ENCODE peak calls at places on chromosomes 6 and 20, in seven cellular contexts. U, L, D, B, V, R and N are unnamed samples.

GRCh38 chr6:165704001-165704748 is 41.1 kb upstream of the PDE10A start:
- DNase-seq in B (peak; percentile 84), D (no peak), V (no peak), U (no peak), L (no peak), R (no peak), N (no peak)

GRCh38 chr6:39724787-39725631 is at the start of gene KIF6:
- DNase-seq in L (peak; percentile 96), D (peak; percentile 97), U (peak; percentile 93), V (peak; percentile 89), R (peak; percentile 90), B (peak; percentile 73), N (peak; percentile 89)

GRCh38 chr20:64010711-64011237 is 25.2 kb upstream of the C20orf204 start:
- DNase-seq in V (no peak), L (no peak), R (no peak), D (no peak), U (no peak), B (peak; percentile 48), N (no peak)

GRCh38 chr6:6973721-6974120 is 134.0 kb upstream of the RREB1 start:
- DNase-seq in R (peak; percentile 52), L (no peak), U (no peak), B (no peak), D (no peak), V (no peak), N (no peak)

GRCh38 chr6:42819803-42820508 is 38.1 kb downstream of the BICRAL start:
- DNase-seq in D (peak; percentile 63), U (no peak), B (no peak), R (no peak), V (peak; percentile 10), L (no peak), N (no peak)

GRCh38 chr6:167933847-167934246 is 63.6 kb upstream of the KIF25 start:
- DNase-seq in D (peak; percentile 37), R (no peak), L (no peak), U (no peak), B (no peak), V (no peak), N (no peak)

GRCh38 chr20:38450412-38450975 is 15.4 kb upstream of the SNHG17 start:
- DNase-seq in R (peak; percentile 82), U (no peak), D (peak; percentile 66), V (no peak), B (peak; percentile 49), L (no peak), N (no peak)

GRCh38 chr6:169722362-169723199 is 1.7 kb downstream of the PHF10 start:
- DNase-seq in U (peak; percentile 29), B (peak; percentile 88), D (peak; percentile 51), R (peak; percentile 50), L (peak; percentile 34), V (peak; percentile 73), N (peak; percentile 50)

GRCh38 chr6:121437861-121438651 is 2.6 kb downstream of the GJA1 start:
- DNase-seq in D (peak; percentile 97), V (peak; percentile 65), L (peak; percentile 71), B (peak; percentile 52), U (no peak), R (peak; percentile 65), N (no peak)

GRCh38 chr6:89630488-89630887 is 8.1 kb downstream of the LYRM2 start:
- DNase-seq in R (no peak), D (no peak), B (no peak), V (no peak), U (no peak), L (no peak), N (no peak)

GRCh38 chr20:4493386-4493785 is 228.3 kb upstream of the PRND start:
- DNase-seq in L (no peak), D (no peak), U (no peak), B (no peak), R (no peak), V (no peak), N (no peak)

GRCh38 chr20:62202083-62202395 is 18.0 kb downstream of the HRH3 start:
- DNase-seq in R (no peak), L (no peak), D (no peak), U (no peak), B (peak; percentile 45), V (peak; percentile 13), N (no peak)

GRCh38 chr20:58246346-58246745 is 17.9 kb upstream of the ANKRD60 start:
- DNase-seq in L (peak; percentile 56), U (no peak), D (peak; percentile 72), V (peak; percentile 34), B (no peak), R (peak; percentile 21), N (no peak)
- H2BK120ac ChIP-seq in L (no peak overlapping the region), U (no peak overlapping the region), D (no peak overlapping the region), V (no peak overlapping the region), B (no peak overlapping the region), R (no peak overlapping the region), N (no peak overlapping the region)

GRCh38 chr20:34825530-34826362 is at the start of gene NCOA6:
- DNase-seq in R (peak; percentile 61), D (peak; percentile 71), L (peak; percentile 57), U (peak; percentile 59), B (peak; percentile 74), V (peak; percentile 80), N (peak; percentile 13)

GRCh38 chr20:34834459-34834893 is 9.0 kb upstream of the NCOA6 start:
- DNase-seq in U (no peak), L (no peak), V (peak; percentile 55), D (peak; percentile 17), R (no peak), B (peak; percentile 45), N (no peak)

GRCh38 chr20:34824861-34825529 is 456 bp downstream of the NCOA6 start:
- DNase-seq in D (peak; percentile 83), V (peak; percentile 59), B (peak; percentile 28), U (peak; percentile 43), R (peak; percentile 20), L (peak; percentile 77), N (peak; percentile 87)

GRCh38 chr20:34824026-34824860 is 1.2 kb downstream of the NCOA6 start:
- DNase-seq in D (peak; percentile 88), R (peak; percentile 80), L (peak; percentile 80), V (peak; percentile 63), U (peak; percentile 23), B (peak; percentile 24), N (peak; percentile 59)

DNA sequence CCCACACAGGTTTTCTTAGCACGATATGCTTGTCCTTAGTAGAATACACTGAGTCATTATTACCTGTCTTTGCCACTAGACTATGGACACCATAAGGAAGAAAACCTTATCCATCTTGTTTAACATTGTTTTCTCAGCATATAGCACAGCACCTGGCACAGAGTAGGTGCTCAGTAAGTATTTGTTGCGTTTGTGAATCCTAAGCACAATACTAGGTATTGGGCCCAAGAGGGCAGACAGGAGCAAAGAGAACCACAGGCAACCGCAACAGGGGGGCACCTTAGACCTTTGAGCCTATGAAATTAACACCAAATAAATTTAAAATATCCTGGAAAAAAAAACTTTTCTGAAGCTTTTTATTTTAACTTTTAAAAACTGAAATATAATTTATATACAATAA is 3.7 kb upstream of the NCOA6 start:
- DNase-seq in U (no peak), B (no peak), L (no peak), R (no peak), V (no peak), D (peak; percentile 35), N (no peak)
- H3K23ac ChIP-seq in U (no peak overlapping the region), B (no peak overlapping the region), L (no peak overlapping the region), R (no peak overlapping the region), V (no peak overlapping the region), D (no peak overlapping the region), N (no peak overlapping the region)

GRCh38 chr6:32218167-32218566 is 5.7 kb downstream of the NOTCH4 start:
- DNase-seq in B (no peak), V (no peak), U (no peak), D (no peak), L (no peak), R (no peak), N (no peak)
- H2BK120ac ChIP-seq in B (no peak overlapping the region), V (no peak overlapping the region), U (peak overlapping the region; percentile 66), D (no peak overlapping the region), L (no peak overlapping the region), R (no peak overlapping the region), N (no peak overlapping the region)

DNA sequence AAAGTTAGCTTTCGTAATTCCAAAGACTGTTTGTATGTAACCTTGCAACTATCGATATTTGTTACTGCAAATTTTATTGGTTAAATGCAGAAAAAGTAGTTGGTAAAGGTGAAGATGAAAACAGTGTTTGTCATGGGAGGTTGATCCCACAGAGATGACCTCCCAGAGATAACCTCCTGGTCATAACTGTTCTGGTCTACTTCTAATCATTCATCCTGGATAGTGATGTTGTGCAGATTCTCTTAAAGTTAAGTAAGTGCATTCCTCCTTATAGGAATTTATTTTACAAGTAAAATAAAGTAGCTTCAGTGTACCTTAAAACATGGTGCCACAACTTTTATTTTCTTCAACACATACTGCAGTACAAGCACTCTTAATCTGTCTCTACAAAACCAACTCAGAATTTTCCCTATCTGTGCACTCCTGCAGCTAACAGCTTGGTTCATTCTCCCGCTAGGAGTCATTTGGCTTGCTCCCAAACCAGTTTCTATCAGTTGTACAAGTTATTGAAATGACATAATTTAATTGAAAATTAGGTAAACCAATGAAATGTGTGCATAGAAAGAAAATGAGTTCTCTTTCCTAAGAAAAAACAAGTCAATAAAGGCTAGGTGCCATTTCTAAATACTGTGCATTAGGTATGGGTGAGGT is 19.2 kb downstream of the METTL24 start:
- DNase-seq in V (no peak), L (no peak), R (no peak), B (peak; percentile 37), U (no peak), D (no peak), N (no peak)
- H3K23ac ChIP-seq in V (no peak overlapping the region), L (no peak overlapping the region), R (no peak overlapping the region), B (no peak overlapping the region), U (no peak overlapping the region), D (no peak overlapping the region), N (no peak overlapping the region)

GRCh38 chr6:137206562-137206961 is 12.6 kb downstream of the IFNGR1 start:
- DNase-seq in R (no peak), D (no peak), V (no peak), B (no peak), L (no peak), U (no peak), N (no peak)
- H2BK120ac ChIP-seq in R (no peak overlapping the region), D (no peak overlapping the region), V (no peak overlapping the region), B (no peak overlapping the region), L (no peak overlapping the region), U (no peak overlapping the region), N (no peak overlapping the region)

GRCh38 chr6:11341867-11342266 is 109.4 kb upstream of the NEDD9 start:
- DNase-seq in V (peak; percentile 41), B (peak; percentile 52), U (no peak), L (no peak), D (no peak), R (no peak), N (no peak)
- H3K23ac ChIP-seq in V (no peak overlapping the region), B (no peak overlapping the region), U (no peak overlapping the region), L (no peak overlapping the region), D (no peak overlapping the region), R (no peak overlapping the region), N (no peak overlapping the region)

DNA sequence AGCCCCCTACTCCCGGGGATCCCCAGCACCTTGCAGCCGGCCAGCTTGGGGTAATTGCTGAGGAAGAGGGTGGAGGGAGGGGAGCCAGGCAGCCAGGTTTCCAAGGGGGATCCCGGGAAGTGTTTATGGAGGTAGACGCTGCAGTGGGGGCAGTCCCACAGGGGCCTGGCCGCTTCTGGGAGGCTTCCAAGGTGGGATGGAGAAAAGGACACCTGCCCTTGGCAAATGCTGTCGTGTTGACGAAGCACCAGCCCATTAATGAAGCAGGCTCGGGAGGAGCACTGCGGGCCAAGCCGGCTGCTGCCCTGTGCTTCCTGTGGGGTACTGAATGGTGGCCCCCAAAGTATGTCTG is 82.4 kb downstream of the TMEM242 start:
- DNase-seq in U (no peak), L (no peak), R (no peak), D (no peak), B (no peak), V (no peak), N (no peak)
- H2BK120ac ChIP-seq in U (no peak overlapping the region), L (no peak overlapping the region), R (no peak overlapping the region), D (no peak overlapping the region), B (no peak overlapping the region), V (no peak overlapping the region), N (no peak overlapping the region)

GRCh38 chr20:41055679-41056078 is 27.1 kb downstream of the TOP1 start:
- DNase-seq in D (no peak), L (no peak), V (no peak), U (no peak), R (no peak), B (peak; percentile 49), N (no peak)
- H3K23ac ChIP-seq in D (no peak overlapping the region), L (no peak overlapping the region), V (no peak overlapping the region), U (no peak overlapping the region), R (no peak overlapping the region), B (no peak overlapping the region), N (no peak overlapping the region)